ENCODE peak calls at places on chromosome 11, in six cellular contexts. N, Q, H, T, E and O are unnamed samples.

GRCh38 chr11:122706689-122707088 is 51.2 kb downstream of the UBASH3B start:
- DNase-seq in N (no peak), E (peak; percentile 85), H (no peak), Q (no peak), T (no peak), O (peak; percentile 59)

GRCh38 chr11:118691926-118692830 is 12.7 kb upstream of the TREH start:
- DNase-seq in H (no peak), T (peak; percentile 59), Q (no peak), E (peak; percentile 31), N (no peak), O (no peak)

GRCh38 chr11:77704029-77704428 is 66.4 kb upstream of the CLNS1A start:
- DNase-seq in T (no peak), N (no peak), H (no peak), E (no peak), Q (no peak), O (no peak)

GRCh38 chr11:79363861-79364378 is 76.9 kb downstream of the TENM4 start:
- DNase-seq in N (no peak), H (no peak), T (no peak), Q (no peak), E (peak; percentile 42), O (no peak)

GRCh38 chr11:910044-910588 is 494 bp downstream of the CHID1 start:
- DNase-seq in T (no peak), Q (no peak), H (no peak), E (no peak), N (peak; percentile 39), O (no peak)

GRCh38 chr11:105298630-105299029 is 159.1 kb upstream of the CARD18 start:
- DNase-seq in Q (no peak), H (no peak), N (no peak), E (peak; percentile 35), T (no peak), O (no peak)

GRCh38 chr11:6129634-6130033 is 22.1 kb downstream of the OR56B4 start:
- DNase-seq in T (no peak), E (no peak), Q (no peak), N (no peak), H (no peak), O (no peak)

GRCh38 chr11:94845622-94846021 is 77.5 kb downstream of the AMOTL1 start:
- DNase-seq in H (no peak), E (no peak), T (no peak), N (no peak), Q (no peak), O (peak; percentile 62)

GRCh38 chr11:30244255-30244654 is 13.4 kb downstream of the FSHB start:
- DNase-seq in N (no peak), Q (peak; percentile 22), H (peak; percentile 29), E (peak; percentile 81), T (no peak), O (peak; percentile 16)

GRCh38 chr11:45806937-45807791 is 2.2 kb downstream of the SLC35C1 start:
- DNase-seq in N (no peak), Q (no peak), T (no peak), E (no peak), H (no peak), O (no peak)
- H3K4me3 ChIP-seq in N (no peak overlapping the region), Q (peak overlapping the region; percentile 57), T (peak overlapping the region; percentile 92), E (peak overlapping the region; percentile 84), H (no peak overlapping the region), O (peak overlapping the region; percentile 88)

GRCh38 chr11:102886999-102887398 is 12.2 kb upstream of the MMP12 start:
- DNase-seq in T (no peak), Q (peak; percentile 12), H (no peak), E (peak; percentile 21), N (no peak), O (no peak)

GRCh38 chr11:102891736-102892135 is 17.0 kb upstream of the MMP12 start:
- DNase-seq in T (no peak), Q (peak; percentile 8), H (no peak), E (peak; percentile 28), N (no peak), O (no peak)
- TF ChIP-seq CTCF in T (no peak), Q (peak; percentile 3), H (no peak), E (no peak), N (no peak), O (no peak)

GRCh38 chr11:89491141-89491690 is at the start of gene NOX4:
- DNase-seq in Q (no peak), N (peak; percentile 67), E (peak; percentile 70), T (peak; percentile 88), H (no peak), O (no peak)

GRCh38 chr11:89487016-89487415 is 4.2 kb downstream of the NOX4 start:
- DNase-seq in N (no peak), H (no peak), Q (peak; percentile 19), E (peak; percentile 53), T (no peak), O (peak; percentile 3)

DNA sequence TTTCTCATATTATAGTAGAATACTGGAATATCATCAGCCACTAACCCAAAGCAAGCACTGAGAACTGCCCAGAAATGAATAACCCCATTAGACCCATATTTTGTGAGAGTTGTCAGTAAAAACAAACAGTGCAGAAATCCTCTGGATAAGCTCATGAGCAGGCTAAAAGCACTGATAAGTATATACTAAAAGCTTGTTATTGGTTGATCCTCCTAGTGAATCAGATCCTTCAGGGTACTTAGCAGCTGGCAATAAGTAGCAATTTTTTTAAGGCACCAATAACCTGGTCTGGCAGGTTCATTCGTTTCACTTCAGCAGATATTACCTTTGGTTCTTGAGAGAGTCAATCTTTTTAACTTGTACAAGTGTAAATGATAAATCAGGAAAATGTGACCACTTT is 1.2 kb downstream of the NOX4 start:
- DNase-seq in E (peak; percentile 66), H (no peak), Q (no peak), T (no peak), N (no peak), O (no peak)
- H3K4me3 ChIP-seq in E (peak overlapping the region; percentile 75), H (no peak overlapping the region), Q (peak overlapping the region; percentile 47), T (peak overlapping the region; percentile 20), N (no peak overlapping the region), O (no peak overlapping the region)

GRCh38 chr11:92308366-92308765 is 83.7 kb downstream of the FAT3 start:
- DNase-seq in T (no peak), E (no peak), H (no peak), N (no peak), Q (no peak), O (no peak)

GRCh38 chr11:92316410-92316809 is 91.8 kb downstream of the FAT3 start:
- DNase-seq in H (no peak), Q (no peak), E (no peak), N (no peak), T (no peak), O (no peak)

GRCh38 chr11:92314499-92314898 is 89.9 kb downstream of the FAT3 start:
- DNase-seq in E (no peak), Q (peak; percentile 36), H (no peak), T (no peak), N (no peak), O (no peak)

GRCh38 chr11:92306966-92307504 is 82.4 kb downstream of the FAT3 start:
- DNase-seq in Q (no peak), E (no peak), T (no peak), N (no peak), H (no peak), O (no peak)

DNA sequence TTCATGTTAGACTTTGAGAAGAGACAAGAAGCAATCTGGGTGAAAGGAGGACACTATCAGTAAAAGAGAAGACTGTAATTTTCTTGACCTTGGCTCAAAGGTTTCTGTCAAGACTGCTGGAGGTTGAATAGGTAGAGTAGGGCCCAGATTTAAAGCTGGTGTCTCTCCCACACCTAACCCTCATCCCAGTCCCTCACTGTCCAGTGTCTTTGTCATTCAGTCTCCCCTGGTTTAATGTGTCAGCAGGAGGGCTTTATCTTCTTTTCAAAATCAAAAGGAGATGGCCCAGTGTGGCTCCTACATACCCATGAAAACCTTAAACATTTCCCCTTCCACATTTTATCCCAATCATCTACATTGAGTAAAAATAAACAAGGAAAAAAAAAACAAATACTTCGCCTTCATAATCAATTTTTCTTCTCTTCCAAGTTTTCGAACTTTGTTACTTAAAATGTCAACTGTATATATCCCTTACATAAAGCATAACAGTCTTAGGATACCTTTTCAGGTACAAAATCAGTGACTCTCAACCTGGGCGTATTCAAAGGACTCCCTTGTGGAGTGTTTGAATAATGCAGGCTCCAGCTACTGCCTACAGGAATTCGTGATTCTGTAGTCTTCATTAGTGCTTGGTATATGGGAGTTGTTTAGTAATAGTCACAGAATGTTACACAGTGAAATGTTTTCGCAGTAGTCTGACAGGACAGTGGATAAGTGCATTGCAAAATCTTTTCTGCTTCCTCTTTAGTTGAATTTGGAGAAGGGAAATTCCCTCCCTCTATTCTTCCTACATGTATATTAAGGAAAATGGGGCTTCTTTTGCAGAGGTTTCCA is 87.2 kb downstream of the FAT3 start:
- DNase-seq in E (no peak), H (no peak), T (peak; percentile 61), Q (no peak), N (no peak), O (no peak)
- TF ChIP-seq CTCF in E (no peak), H (no peak), T (peak; percentile 76), Q (no peak), N (no peak), O (no peak)

GRCh38 chr11:65166893-65167292 is 3.1 kb upstream of the SPDYC start:
- DNase-seq in N (no peak), Q (no peak), T (no peak), E (no peak), H (no peak), O (no peak)

GRCh38 chr11:65163684-65164083 is 6.3 kb upstream of the SPDYC start:
- DNase-seq in N (no peak), H (no peak), Q (no peak), E (no peak), T (no peak), O (no peak)

GRCh38 chr11:65169164-65169641 is 830 bp upstream of the SPDYC start:
- DNase-seq in N (no peak), H (no peak), T (peak; percentile 47), E (peak; percentile 22), Q (no peak), O (no peak)

GRCh38 chr11:65170058-65170534 is at the start of gene SPDYC:
- DNase-seq in N (no peak), T (peak; percentile 85), Q (no peak), E (no peak), H (peak; percentile 56), O (no peak)

DNA sequence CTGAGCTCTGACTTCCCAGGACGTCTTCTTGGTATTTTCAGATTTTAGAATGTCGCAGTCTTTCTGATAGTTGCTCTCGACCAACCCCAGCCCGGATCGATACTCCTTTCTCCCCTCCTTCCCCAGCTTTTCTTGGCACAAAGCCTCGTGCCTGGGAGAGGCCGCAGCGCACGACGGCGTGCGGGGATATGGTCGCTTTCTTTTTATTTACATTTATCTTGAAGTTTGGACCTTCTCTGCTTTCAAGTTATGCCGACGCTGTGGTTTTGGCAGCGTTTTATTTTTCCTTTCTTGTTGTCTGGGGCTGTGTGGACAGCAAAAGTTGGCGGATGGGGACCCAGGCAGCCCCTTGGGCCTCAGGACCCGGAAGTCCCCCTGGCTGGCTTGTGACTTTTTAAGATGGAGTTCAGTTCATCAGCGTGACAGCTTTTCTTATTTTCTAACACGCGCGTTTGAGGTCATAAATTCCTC is 4.2 kb upstream of the SPDYC start:
- DNase-seq in H (no peak), Q (no peak), N (no peak), T (no peak), E (no peak), O (no peak)
- H3K4me3 ChIP-seq in H (no peak overlapping the region), Q (no peak overlapping the region), N (no peak overlapping the region), T (no peak overlapping the region), E (no peak overlapping the region), O (no peak overlapping the region)